ENCODE peak calls at places on chromosomes 11 and 22, in nine cellular contexts. T is GDM1; K is T-helper 17 cell; U is kidney epithelial cell; Y is left kidney; S is activated CD8-positive, alpha-beta memory T cell treated with anti-CD3 and anti-CD28 coated beads, Interleukin-2, amount 50 U/mL, for 4 hours; Q is retina; M is right lobe of liver; N is CD8-positive, alpha-beta memory T cell. L is an unnamed sample.

GRCh38 chr11:119727523-119728081 is 1.4 kb downstream of the NECTIN1 start:
- DNase-seq in U (no peak), S (peak), Q (peak), M (peak), K (no peak), T (no peak), N (peak), Y (peak), L (peak)

GRCh38 chr11:11243790-11244469 is 109.1 kb downstream of the CSNK2A3 start:
- DNase-seq in Q (peak), M (no peak), T (no peak), S (peak), N (peak), U (peak), Y (peak), K (peak), L (no peak)

GRCh38 chr11:68118753-68119448 is 2.3 kb downstream of the CHKA start:
- DNase-seq in Y (peak), N (no peak), M (no peak), T (peak), U (no peak), S (no peak), Q (peak), K (no peak), L (no peak)

GRCh38 chr22:35930933-35931332 is 97.7 kb downstream of the RBFOX2 start:
- DNase-seq in U (peak), K (no peak), M (no peak), S (no peak), Q (no peak), T (peak), N (no peak), Y (peak), L (no peak)

GRCh38 chr11:125443767-125444311 is 52.2 kb downstream of the FEZ1 start:
- DNase-seq in Y (peak), M (no peak), S (no peak), K (no peak), T (no peak), U (no peak), Q (peak), N (no peak), L (no peak)

GRCh38 chr22:17846326-17846992 is 72.2 kb upstream of the BID start:
- DNase-seq in K (no peak), T (no peak), Q (peak), Y (no peak), S (no peak), U (no peak), N (no peak), M (no peak), L (no peak)

GRCh38 chr11:118078972-118079411 is 2.1 kb downstream of the TMPRSS4 start:
- DNase-seq in M (no peak), K (no peak), S (no peak), N (no peak), Q (peak), Y (peak), U (no peak), T (no peak), L (no peak)

GRCh38 chr11:121870202-121871045 is 245.6 kb downstream of the BLID start:
- DNase-seq in T (no peak), M (no peak), Y (no peak), K (no peak), U (no peak), N (no peak), S (no peak), Q (no peak), L (no peak)

GRCh38 chr22:33640900-33641299 is 279.4 kb downstream of the LARGE1 start:
- DNase-seq in S (no peak), Y (no peak), U (no peak), T (no peak), M (no peak), Q (no peak), N (no peak), K (no peak), L (no peak)

GRCh38 chr11:36333897-36334296 is 37.8 kb downstream of the PRR5L start:
- DNase-seq in S (no peak), M (no peak), U (no peak), K (no peak), N (no peak), Q (no peak), Y (peak), T (no peak), L (no peak)

GRCh38 chr11:96798445-96798844 is 408.6 kb downstream of the JRKL start:
- DNase-seq in M (no peak), Q (no peak), Y (no peak), N (no peak), T (no peak), S (no peak), U (no peak), K (no peak), L (no peak)

GRCh38 chr11:16806791-16807190 is 68.3 kb downstream of the C11orf58 start:
- DNase-seq in T (no peak), S (no peak), Q (no peak), K (no peak), M (no peak), Y (peak), U (no peak), N (no peak), L (no peak)

GRCh38 chr11:102368472-102368871 is 21.5 kb downstream of the BIRC2 start:
- DNase-seq in K (no peak), U (no peak), N (no peak), M (no peak), T (no peak), Y (no peak), S (no peak), Q (no peak), L (no peak)

GRCh38 chr11:14414470-14415461 is 55.8 kb upstream of the RRAS2 start:
- DNase-seq in M (no peak), T (no peak), K (peak), S (peak), Y (no peak), N (peak), Q (no peak), U (no peak), L (no peak)